ENCODE peak calls at places on chromosome 4, in four cellular contexts. K is WTC11, N is A549, U is HepG2. L is an unnamed sample.

GRCh38 chr4:15504041-15504440 is 34.4 kb downstream of the CC2D2A start:
- DNase-seq in K (no peak), N (no peak), U (no peak), L (no peak)

GRCh38 chr4:8346838-8347605 is 77.5 kb downstream of the HTRA3 start:
- DNase-seq in K (no peak), N (no peak), U (no peak), L (no peak)

GRCh38 chr4:25908491-25908901 is 5.5 kb upstream of the SMIM20 start:
- DNase-seq in K (no peak), N (peak; percentile 54), U (peak; percentile 66), L (no peak)

GRCh38 chr4:137032242-137032641 is 500.1 kb downstream of the PCDH18 start:
- DNase-seq in K (no peak), N (no peak), U (no peak), L (no peak)

GRCh38 chr4:186621959-186622553 is 66.7 kb upstream of the MTNR1A start:
- DNase-seq in K (no peak), N (no peak), U (no peak), L (no peak)

GRCh38 chr4:7876096-7876993 is 63.3 kb downstream of the AFAP1 start:
- DNase-seq in K (peak; percentile 54), N (peak; percentile 75), U (peak; percentile 55), L (no peak)

GRCh38 chr4:54784188-54784671 is 126.5 kb downstream of the KIT start:
- DNase-seq in K (no peak), N (no peak), U (no peak), L (peak; percentile 59)

GRCh38 chr4:37674446-37674845 is 11.7 kb downstream of the RELL1 start:
- DNase-seq in K (no peak), N (no peak), U (no peak), L (no peak)

GRCh38 chr4:5257086-5257485 is 205.8 kb downstream of the STK32B start:
- DNase-seq in K (no peak), N (no peak), U (no peak), L (no peak)

GRCh38 chr4:85657143-85657542 is 182.2 kb downstream of the ARHGAP24 start:
- DNase-seq in K (no peak), N (no peak), U (no peak), L (no peak)

GRCh38 chr4:153521995-153522799 is 56.0 kb downstream of the TMEM131L start:
- DNase-seq in K (no peak), N (no peak), U (no peak), L (no peak)

GRCh38 chr4:180028682-180029081 is 2214.5 kb upstream of the TENM3 start:
- DNase-seq in K (peak; percentile 68), N (no peak), U (peak; percentile 58), L (no peak)

GRCh38 chr4:26032572-26033320 is 118.7 kb downstream of the SMIM20 start:
- DNase-seq in K (no peak), N (no peak), U (peak; percentile 61), L (no peak)

GRCh38 chr4:24742773-24743676 is 52.3 kb upstream of the SOD3 start:
- DNase-seq in K (no peak), N (no peak), U (no peak), L (no peak)

GRCh38 chr4:76194325-76194724 is 19.3 kb downstream of the SCARB2 start:
- DNase-seq in K (no peak), N (peak; percentile 26), U (no peak), L (no peak)

DNA sequence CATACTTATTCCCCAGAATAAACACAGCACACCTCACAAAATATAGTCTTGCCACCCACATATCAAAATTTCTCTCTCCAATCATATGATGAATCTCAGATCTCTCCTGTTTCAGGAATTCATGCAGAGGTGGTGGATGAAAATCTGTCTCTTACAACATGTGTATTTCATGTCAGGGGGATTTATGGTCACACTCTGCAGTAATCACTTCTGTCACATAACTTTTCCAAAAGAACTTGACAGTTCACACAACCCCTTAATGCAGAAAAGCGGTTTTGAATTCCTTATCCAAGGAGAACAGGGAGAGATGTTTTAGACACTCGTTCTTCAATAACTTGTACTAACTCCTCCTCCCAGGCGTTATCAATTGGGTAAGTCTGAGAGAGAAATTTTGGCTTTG is 180.5 kb upstream of the ETNPPL start:
- DNase-seq in K (no peak), N (no peak), U (no peak), L (no peak)
- TF ChIP-seq HMGXB4 in K (no peak), N (no peak), U (no peak), L (no peak)

DNA sequence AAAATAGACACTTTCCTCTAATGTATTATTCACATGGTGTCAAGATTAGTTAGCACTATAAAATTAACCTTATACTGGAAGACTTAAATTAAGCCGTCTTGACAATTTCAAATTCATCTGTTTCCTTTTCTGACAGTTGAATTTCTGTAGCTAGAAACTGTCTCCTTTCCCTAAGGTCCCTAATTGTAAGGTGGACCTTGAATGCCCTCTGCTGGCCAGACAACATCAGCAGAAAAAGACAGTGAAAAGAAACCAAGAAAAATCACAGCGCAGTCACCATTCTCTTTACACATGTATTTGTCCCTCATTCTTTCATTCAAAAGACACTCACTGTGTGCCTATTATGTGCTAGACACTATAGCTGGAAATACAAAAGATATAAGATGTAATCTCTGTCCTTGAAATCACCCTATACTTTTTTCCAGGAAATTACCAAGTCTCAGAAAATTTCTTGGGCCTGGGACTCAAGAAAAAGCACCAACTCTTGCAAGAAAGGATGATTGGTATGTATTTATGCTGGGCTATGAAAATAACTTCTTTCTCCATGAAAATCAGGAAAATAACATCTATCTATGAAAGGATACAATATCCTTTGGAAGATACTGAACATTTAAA is 32.7 kb upstream of the AMBN start:
- DNase-seq in K (peak; percentile 49), N (peak; percentile 42), U (peak; percentile 67), L (peak; percentile 59)
- TF ChIP-seq HMGXB4 in K (no peak), N (no peak), U (no peak), L (no peak)

DNA sequence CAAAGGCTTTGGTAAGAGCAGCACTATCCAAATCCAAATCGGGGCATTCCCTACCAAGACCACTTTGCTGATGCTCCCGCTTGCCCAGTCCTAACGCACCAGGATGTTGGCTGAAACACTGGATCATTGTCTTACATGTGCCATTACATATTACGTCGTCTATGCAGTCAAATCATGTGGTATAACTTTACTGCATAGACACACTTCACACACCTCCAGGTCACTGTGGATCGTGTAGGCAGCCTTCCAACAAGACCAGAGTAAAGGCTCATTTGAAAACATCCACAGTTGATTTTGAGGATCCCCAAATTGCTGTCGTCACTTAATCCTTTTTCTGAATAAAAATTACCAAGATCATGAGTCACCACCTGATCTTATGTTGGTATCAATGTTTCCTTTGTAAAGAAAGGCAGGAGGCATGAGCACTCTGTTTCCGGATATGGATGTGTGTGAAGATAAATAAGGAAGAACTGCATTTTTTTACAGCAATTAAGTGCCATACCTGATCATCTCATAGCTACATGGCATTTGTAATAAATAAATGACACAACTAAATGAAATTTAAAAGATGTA is 18.5 kb downstream of the TENM3 start:
- DNase-seq in K (no peak), N (no peak), U (no peak), L (no peak)
- TF ChIP-seq HMGXB4 in K (no peak), N (no peak), U (no peak), L (no peak)

GRCh38 chr4:41256740-41257256 is at the start of gene UCHL1:
- DNase-seq in K (peak; percentile 96), N (peak; percentile 59), U (no peak), L (no peak)
- TF ChIP-seq HMGXB4 in K (no peak), N (no peak), U (no peak), L (no peak)

GRCh38 chr4:104418313-104418712 is 76.4 kb downstream of the CXXC4 start:
- DNase-seq in K (no peak), N (no peak), U (no peak), L (no peak)
- TF ChIP-seq HMGXB4 in K (no peak), N (no peak), U (no peak), L (no peak)

GRCh38 chr4:19776021-19776459 is 475.7 kb upstream of the SLIT2 start:
- DNase-seq in K (no peak), N (peak; percentile 17), U (no peak), L (no peak)
- TF ChIP-seq HMGXB4 in K (no peak), N (no peak), U (no peak), L (no peak)

DNA sequence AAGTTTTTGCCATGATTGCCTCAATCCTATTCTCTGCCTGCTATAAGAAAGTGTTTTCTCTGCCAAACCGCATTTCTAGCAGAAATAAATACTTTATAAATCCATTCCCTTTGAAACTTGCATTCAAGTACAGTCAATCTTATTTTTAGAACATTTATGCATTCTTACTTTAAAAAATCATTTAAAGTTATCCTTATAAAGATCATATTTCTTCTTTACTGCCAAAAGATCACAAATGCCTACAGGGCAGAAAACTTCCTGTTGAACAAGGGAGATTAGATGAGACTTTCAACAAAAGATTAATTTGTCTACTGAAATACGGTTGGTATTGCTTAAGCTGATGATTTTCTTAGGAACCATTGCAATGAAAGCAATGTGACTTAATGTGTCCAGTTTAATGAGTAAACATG is 207.2 kb upstream of the SLIT2 start:
- DNase-seq in K (no peak), N (no peak), U (no peak), L (no peak)
- TF ChIP-seq HMGXB4 in K (no peak), N (no peak), U (no peak), L (no peak)

GRCh38 chr4:925771-926500 is 6.2 kb downstream of the GAK start:
- DNase-seq in K (no peak), N (no peak), U (no peak), L (no peak)

GRCh38 chr4:925171-925570 is 6.9 kb downstream of the GAK start:
- DNase-seq in K (no peak), N (no peak), U (no peak), L (no peak)

GRCh38 chr4:924107-925096 is 7.7 kb downstream of the GAK start:
- DNase-seq in K (no peak), N (no peak), U (no peak), L (peak; percentile 83)

GRCh38 chr4:929096-929765 is 2.9 kb downstream of the GAK start:
- DNase-seq in K (no peak), N (no peak), U (no peak), L (no peak)

DNA sequence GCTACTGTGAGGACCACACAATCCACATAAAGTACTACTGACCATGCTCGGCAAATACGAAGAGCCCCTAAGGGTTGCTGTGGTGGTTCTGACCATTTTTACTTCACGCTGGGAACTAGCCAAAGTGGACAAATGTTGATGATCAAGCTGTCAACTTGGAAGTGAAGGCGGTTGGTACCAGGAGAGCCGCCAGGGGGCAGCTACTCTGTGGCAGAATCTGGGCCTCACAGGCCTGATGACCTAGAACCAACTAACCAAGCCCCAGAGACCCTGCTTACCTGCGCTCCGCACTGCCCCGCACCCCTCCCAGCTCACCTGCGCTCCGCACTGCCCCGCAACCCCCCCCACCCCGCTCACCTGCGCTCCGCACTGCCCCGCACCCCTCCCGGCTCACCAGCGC is 5.6 kb downstream of the GAK start:
- DNase-seq in K (peak; percentile 81), N (peak; percentile 55), U (peak; percentile 24), L (no peak)
- TF ChIP-seq HMGXB4 in K (no peak), N (no peak), U (no peak), L (no peak)

GRCh38 chr4:73417973-73418372 is 13.9 kb downstream of the ALB start:
- DNase-seq in K (no peak), N (no peak), U (no peak), L (no peak)
- TF ChIP-seq HMGXB4 in K (no peak), N (no peak), U (no peak), L (no peak)